ENCODE peak calls at places on chromosomes 11 and 22, in nine cellular contexts. I is K562, D is GM23338, T is Panc1, O is endothelial cell of umbilical vein, E is vagina, F is HCT116, Y is transverse colon, S is upper lobe of left lung. R is an unnamed sample.

GRCh38 chr11:18633256-18634139 is 644 bp downstream of the SPTY2D1 start:
- DNase-seq in I (no peak), D (peak; percentile 10), T (no peak), O (no peak), E (no peak), F (no peak), Y (peak; percentile 15), S (no peak), R (peak; percentile 68)

GRCh38 chr11:78419327-78419726 is 1.7 kb upstream of the GAB2 start:
- DNase-seq in I (no peak), D (no peak), T (no peak), O (peak; percentile 94), E (no peak), F (no peak), Y (peak; percentile 48), S (peak; percentile 71), R (peak; percentile 86)

GRCh38 chr22:33361581-33361980 is 303.4 kb upstream of the SYN3 start:
- DNase-seq in I (no peak), D (peak; percentile 57), T (no peak), O (no peak), E (no peak), F (no peak), Y (no peak), S (no peak), R (no peak)

GRCh38 chr11:10305964-10306918 is 1.4 kb downstream of the ADM start:
- DNase-seq in I (no peak), D (peak; percentile 75), T (no peak), O (peak; percentile 43), E (no peak), F (no peak), Y (peak; percentile 41), S (no peak), R (no peak)

GRCh38 chr11:10155793-10156490 is 138.1 kb downstream of the SBF2 start:
- DNase-seq in I (no peak), D (peak; percentile 45), T (no peak), O (no peak), E (no peak), F (peak; percentile 0), Y (no peak), S (no peak), R (no peak)

GRCh38 chr22:38033522-38034277 is 23.5 kb upstream of the PICK1 start:
- DNase-seq in I (peak; percentile 13), D (no peak), T (no peak), O (no peak), E (no peak), F (no peak), Y (no peak), S (no peak), R (peak; percentile 82)

GRCh38 chr11:29008481-29008880 is 900.3 kb downstream of the METTL15 start:
- DNase-seq in I (no peak), D (no peak), T (no peak), O (peak; percentile 64), E (no peak), F (no peak), Y (no peak), S (no peak), R (no peak)

GRCh38 chr11:46281374-46281831 is 3.9 kb downstream of the CREB3L1 start:
- DNase-seq in I (peak; percentile 49), D (peak; percentile 62), T (no peak), O (no peak), E (no peak), F (no peak), Y (peak; percentile 80), S (no peak), R (peak; percentile 75)

GRCh38 chr11:40885257-40885947 is 574.0 kb downstream of the LRRC4C start:
- DNase-seq in I (no peak), D (no peak), T (no peak), O (no peak), E (no peak), F (no peak), Y (no peak), S (no peak), R (no peak)

GRCh38 chr11:68751331-68751856 is at the start of gene TESMIN:
- DNase-seq in I (peak; percentile 99), D (peak; percentile 94), T (peak; percentile 32), O (peak; percentile 58), E (no peak), F (peak; percentile 64), Y (peak; percentile 97), S (peak; percentile 95), R (peak; percentile 84)

GRCh38 chr22:44676441-44677298 is 25.3 kb upstream of the PRR5 start:
- DNase-seq in I (peak; percentile 84), D (peak; percentile 32), T (no peak), O (no peak), E (no peak), F (no peak), Y (peak; percentile 77), S (no peak), R (no peak)

GRCh38 chr11:42043312-42043711 is 583.9 kb upstream of the LRRC4C start:
- DNase-seq in I (no peak), D (no peak), T (no peak), O (peak; percentile 58), E (no peak), F (no peak), Y (no peak), S (no peak), R (no peak)

GRCh38 chr11:120658071-120658423 is 146.5 kb downstream of the GRIK4 start:
- DNase-seq in I (no peak), D (no peak), T (no peak), O (no peak), E (no peak), F (no peak), Y (no peak), S (no peak), R (no peak)

GRCh38 chr11:47508595-47509555 is 44.1 kb downstream of the CELF1 start:
- DNase-seq in I (no peak), D (no peak), T (no peak), O (no peak), E (no peak), F (no peak), Y (peak; percentile 51), S (peak; percentile 56), R (no peak)

GRCh38 chr11:28619870-28620540 is 511.8 kb downstream of the METTL15 start:
- DNase-seq in I (no peak), D (no peak), T (no peak), O (peak; percentile 52), E (no peak), F (no peak), Y (no peak), S (no peak), R (no peak)

GRCh38 chr11:107545101-107545514 is 20.4 kb downstream of the ALKBH8 start:
- DNase-seq in I (no peak), D (no peak), T (no peak), O (peak; percentile 90), E (no peak), F (peak; percentile 76), Y (no peak), S (no peak), R (no peak)

GRCh38 chr11:69213315-69213714 is 57.6 kb downstream of the SMIM38 start:
- DNase-seq in I (no peak), D (no peak), T (no peak), O (no peak), E (peak; percentile 40), F (no peak), Y (no peak), S (no peak), R (peak; percentile 25)

GRCh38 chr22:47333625-47334024 is 571.2 kb downstream of the TBC1D22A start:
- DNase-seq in I (no peak), D (no peak), T (no peak), O (peak; percentile 61), E (no peak), F (peak; percentile 56), Y (no peak), S (no peak), R (no peak)
- H3K4me1 ChIP-seq in I (no peaks in the 10 kb centered on the region), D (no peaks in the 10 kb centered on the region), T (peaks cover 15% of the 10 kb centered on the region), O (peaks cover 20% of the 10 kb centered on the region), E (no peaks in the 10 kb centered on the region), F (peaks cover 76% of the 10 kb centered on the region), Y (no peaks in the 10 kb centered on the region), S (no peaks in the 10 kb centered on the region), R (no peaks in the 10 kb centered on the region)

DNA sequence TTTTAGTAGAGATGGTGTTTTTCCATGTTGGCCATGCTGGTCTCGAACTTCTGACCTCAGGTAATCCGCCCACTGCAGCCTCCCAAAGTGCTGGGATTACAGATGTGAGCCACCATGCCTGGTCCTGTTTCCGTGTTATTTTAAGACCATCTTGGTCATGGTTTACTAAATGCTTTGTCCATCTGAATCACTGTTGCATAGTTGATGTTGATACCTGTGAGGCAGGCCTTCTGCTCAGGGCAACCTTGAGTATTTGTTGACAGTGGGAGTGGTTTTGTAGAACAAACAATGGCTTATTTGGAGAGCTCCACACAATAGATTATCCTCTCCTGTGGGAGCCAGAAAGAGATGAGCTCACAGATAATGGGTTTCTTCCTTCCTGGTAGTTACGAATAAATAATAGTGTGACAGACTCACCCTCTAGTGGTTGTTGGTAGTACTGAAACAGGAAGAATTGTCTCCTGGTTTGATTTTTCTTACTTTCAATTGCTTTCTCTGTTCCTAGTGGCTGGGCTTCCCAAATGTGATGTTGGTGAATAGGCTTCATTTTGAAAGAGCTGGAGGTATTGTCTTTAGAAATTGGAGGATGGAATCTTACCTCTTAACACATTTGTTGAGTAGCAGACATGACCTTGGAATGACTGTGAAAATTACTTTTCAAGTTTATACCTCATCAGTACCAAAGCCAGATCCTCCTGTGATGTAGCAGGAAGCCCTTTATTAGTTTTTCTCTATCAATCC is 39.0 kb downstream of the CTNND1 start:
- DNase-seq in I (peak; percentile 71), D (peak; percentile 93), T (peak; percentile 59), O (peak; percentile 85), E (no peak), F (peak; percentile 51), Y (no peak), S (no peak), R (no peak)
- TF ChIP-seq POLR2AphosphoS5 in I (no peak), D (no peak), T (no peak), O (no peak), E (no peak), F (no peak), Y (peak; percentile 32), S (peak; percentile 29), R (no peak)

DNA sequence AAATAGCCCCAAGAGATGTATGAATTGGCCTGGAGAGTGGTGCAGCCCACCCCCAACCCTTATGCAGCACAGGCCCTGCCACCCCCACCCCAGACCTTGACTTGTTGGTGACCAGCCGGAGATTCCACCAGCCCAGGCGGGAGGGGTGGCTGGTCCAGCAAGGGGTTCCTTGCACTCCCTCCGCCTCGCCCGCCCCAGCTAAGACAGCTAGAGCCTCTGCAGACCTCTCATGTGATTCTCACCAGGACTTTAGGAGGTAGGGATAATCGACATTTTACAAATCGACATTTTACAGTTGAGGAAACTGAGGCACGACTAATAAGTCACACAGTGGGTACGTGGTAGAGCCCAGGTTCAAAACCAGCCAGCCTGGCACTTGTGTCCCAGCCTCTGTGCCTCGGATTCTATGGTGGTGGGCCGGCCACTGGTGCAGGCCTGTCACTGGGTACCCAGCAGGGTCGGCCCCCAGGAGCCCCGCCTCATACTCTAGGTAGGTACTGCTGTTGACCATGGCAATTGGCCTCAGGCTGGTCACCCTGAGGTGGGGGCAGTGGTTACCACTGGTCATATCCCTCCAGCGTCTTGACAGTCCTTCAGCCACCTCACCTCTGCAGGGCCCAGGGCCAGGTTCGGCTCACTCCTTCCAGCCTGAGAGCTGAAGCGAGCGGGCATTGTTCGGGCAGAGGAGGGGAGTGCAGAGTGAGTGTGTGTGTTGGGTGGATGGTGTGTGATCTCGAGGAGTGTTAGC is 35.0 kb upstream of the MYRF start:
- DNase-seq in I (no peak), D (no peak), T (no peak), O (no peak), E (no peak), F (no peak), Y (no peak), S (no peak), R (no peak)
- H3K4me3 ChIP-seq in I (no peak overlapping the region), D (no peak overlapping the region), T (no peak overlapping the region), O (no peak overlapping the region), E (peak overlapping the region; percentile 50), F (no peak overlapping the region), Y (no peak overlapping the region), S (no peak overlapping the region), R (no peak overlapping the region)

GRCh38 chr11:63892233-63892632 is 24.7 kb downstream of the RCOR2 start:
- DNase-seq in I (no peak), D (no peak), T (no peak), O (no peak), E (no peak), F (no peak), Y (no peak), S (no peak), R (no peak)
- H3K4me1 ChIP-seq in I (peaks cover 26% of the 10 kb centered on the region), D (peaks cover 26% of the 10 kb centered on the region), T (peaks cover 10% of the 10 kb centered on the region), O (peaks cover 12% of the 10 kb centered on the region), E (peaks cover 40% of the 10 kb centered on the region), F (peaks cover 19% of the 10 kb centered on the region), Y (peaks cover 24% of the 10 kb centered on the region), S (peaks cover 55% of the 10 kb centered on the region), R (peaks cover 23% of the 10 kb centered on the region)

R was measured in sigmoid colon.